ENCODE peak calls at places on chromosomes 7 and 10, in four cellular contexts. T is globus pallidus; Y is stimulated activated CD4-positive, alpha-beta T cell treated with anti-CD3 and anti-CD28 coated beads, TNF-alpha, amount 100 ng/mL, for 1 hour; A is EH. W is an unnamed sample.

GRCh38 chr7:133481676-133482075 is 228.8 kb downstream of the EXOC4 start:
- DNase-seq in Y (no peak), A (peak), T (no peak), W (peak)

GRCh38 chr7:34837826-34838225 is 179.8 kb downstream of the NPSR1 start:
- DNase-seq in Y (no peak), T (no peak), A (no peak), W (no peak)

GRCh38 chr10:114684822-114685209 is 26.7 kb upstream of the ABLIM1 start:
- DNase-seq in Y (no peak), T (no peak), A (peak), W (peak)

GRCh38 chr10:110209926-110210662 is 2.7 kb downstream of the MXI1 start:
- DNase-seq in T (peak), Y (peak), A (peak), W (no peak)

GRCh38 chr7:26202019-26202985 is 757 bp downstream of the CBX3 start:
- DNase-seq in T (peak), A (peak), Y (peak), W (no peak)

GRCh38 chr7:8143151-8143874 is 118.7 kb downstream of the ICA1 start:
- DNase-seq in Y (no peak), T (no peak), A (no peak), W (no peak)

GRCh38 chr10:110356628-110357245 is 52.0 kb upstream of the SMNDC1 start:
- DNase-seq in A (peak), T (no peak), Y (peak), W (no peak)

GRCh38 chr10:28840202-28840601 is 162.9 kb downstream of the BAMBI start:
- DNase-seq in Y (no peak), A (no peak), T (no peak), W (no peak)

GRCh38 chr7:114989531-114989930 is 67.6 kb downstream of the MDFIC start:
- DNase-seq in Y (no peak), T (no peak), A (no peak), W (no peak)

GRCh38 chr7:157309990-157310668 is 26.7 kb upstream of the DNAJB6 start:
- DNase-seq in T (peak), A (peak), Y (no peak), W (no peak)

GRCh38 chr7:95628831-95629439 is 32.6 kb upstream of the PDK4 start:
- DNase-seq in A (no peak), Y (no peak), T (no peak), W (no peak)

GRCh38 chr10:17737021-17737965 is 14.7 kb upstream of the TMEM236 start:
- DNase-seq in A (peak), T (peak), Y (no peak), W (no peak)

GRCh38 chr7:24755541-24756416 is 1.5 kb downstream of the GSDME start:
- DNase-seq in Y (no peak), T (peak), A (peak), W (peak)

GRCh38 chr7:41103331-41103730 is 599.6 kb downstream of the INHBA start:
- DNase-seq in A (peak), Y (no peak), T (peak), W (no peak)

GRCh38 chr10:22550732-22551131 is 163.6 kb downstream of the PIP4K2A start:
- DNase-seq in A (peak), Y (peak), T (peak), W (no peak)

GRCh38 chr10:34430685-34431084 is 384.4 kb downstream of the PARD3 start:
- DNase-seq in A (peak), T (no peak), Y (no peak), W (peak)

GRCh38 chr10:53091574-53091973 is 319.0 kb upstream of the MBL2 start:
- DNase-seq in A (no peak), Y (no peak), T (no peak), W (no peak)

GRCh38 chr10:129386415-129387257 is 80.4 kb upstream of the MGMT start:
- DNase-seq in Y (no peak), A (no peak), T (no peak), W (no peak)

GRCh38 chr10:113099431-113100298 is 149.6 kb downstream of the TCF7L2 start:
- DNase-seq in T (no peak), Y (no peak), A (peak), W (no peak)

GRCh38 chr10:13890233-13890616 is 303.5 kb downstream of the PRPF18 start:
- DNase-seq in T (no peak), A (no peak), Y (no peak), W (peak)

GRCh38 chr10:50332108-50332846 is 81.0 kb upstream of the ASAH2 start:
- DNase-seq in T (no peak), A (no peak), Y (no peak), W (no peak)

GRCh38 chr10:89118091-89118490 is 89.0 kb downstream of the CH25H start:
- DNase-seq in T (no peak), A (peak), Y (no peak), W (no peak)

GRCh38 chr10:91190388-91190870 is 30.0 kb upstream of the PCGF5 start:
- DNase-seq in Y (no peak), T (no peak), A (peak), W (no peak)

GRCh38 chr7:55026867-55027490 is 8.2 kb downstream of the EGFR start:
- DNase-seq in Y (no peak), A (peak), T (no peak), W (no peak)

GRCh38 chr10:99709480-99710229 is 22.3 kb downstream of the COX15 start:
- DNase-seq in Y (no peak), A (peak), T (no peak), W (no peak)

GRCh38 chr10:45373003-45373782 is 823 bp upstream of the ALOX5 start:
- DNase-seq in Y (no peak), T (no peak), A (no peak), W (no peak)

GRCh38 chr7:26500749-26501352 is 209.2 kb downstream of the SNX10 start:
- DNase-seq in T (no peak), A (peak), Y (no peak), W (peak)

GRCh38 chr7:101956130-101956529 is 138.7 kb downstream of the CUX1 start:
- DNase-seq in A (no peak), Y (no peak), T (no peak), W (no peak)

W was measured in pulmonary artery endothelial cell.